ENCODE peak calls at places on chromosomes 7 and 10, in six cellular contexts. L is HTR-8/SVneo; W is NCI-H2081; E is substantia nigra; X is stimulated activated CD4-positive, alpha-beta T cell treated with anti-CD3 and anti-CD28 coated beads, Interleukin-4, amount 100 ng/mL, for 48 hours; J is amygdala. B is an unnamed sample.

GRCh38 chr10:11913184-11913641 is 90.1 kb downstream of the PROSER2 start:
- DNase-seq in L (no peak), W (no peak), E (no peak), X (no peak), J (no peak), B (no peak)

GRCh38 chr7:92988941-92989540 is 128.7 kb downstream of the SAMD9 start:
- DNase-seq in L (no peak), W (no peak), E (no peak), X (no peak), J (no peak), B (no peak)

GRCh38 chr7:20393021-20394015 is 62.6 kb downstream of the ITGB8 start:
- DNase-seq in L (no peak), W (no peak), E (no peak), X (no peak), J (no peak), B (no peak)

GRCh38 chr7:7201583-7202374 is 19.4 kb downstream of the C1GALT1 start:
- DNase-seq in L (no peak), W (peak; percentile 55), E (no peak), X (peak; percentile 4), J (no peak), B (no peak)

GRCh38 chr10:111486346-111486745 is 409.5 kb downstream of the ADRA2A start:
- DNase-seq in L (no peak), W (no peak), E (no peak), X (no peak), J (no peak), B (no peak)

GRCh38 chr7:22569586-22570321 is 69.8 kb upstream of the STEAP1B start:
- DNase-seq in L (no peak), W (no peak), E (no peak), X (no peak), J (no peak), B (no peak)

GRCh38 chr10:113096111-113097045 is 146.3 kb downstream of the TCF7L2 start:
- DNase-seq in L (no peak), W (no peak), E (no peak), X (no peak), J (no peak), B (no peak)

GRCh38 chr7:91512958-91513357 is 248.7 kb downstream of the FZD1 start:
- DNase-seq in L (no peak), W (no peak), E (no peak), X (no peak), J (no peak), B (no peak)

GRCh38 chr10:91036807-91037405 is 116.0 kb upstream of the ANKRD1 start:
- DNase-seq in L (no peak), W (no peak), E (no peak), X (no peak), J (no peak), B (no peak)

GRCh38 chr10:3213758-3214545 is 41.4 kb upstream of the PITRM1 start:
- DNase-seq in L (no peak), W (no peak), E (no peak), X (no peak), J (no peak), B (no peak)

GRCh38 chr10:11793762-11794479 is 29.2 kb upstream of the PROSER2 start:
- DNase-seq in L (peak; percentile 84), W (no peak), E (no peak), X (no peak), J (no peak), B (no peak)

GRCh38 chr10:111739160-111739712 is 444.3 kb downstream of the GPAM start:
- DNase-seq in L (no peak), W (no peak), E (no peak), X (no peak), J (no peak), B (no peak)

GRCh38 chr7:41916450-41916927 is 213.6 kb upstream of the INHBA start:
- DNase-seq in L (peak; percentile 78), W (no peak), E (no peak), X (no peak), J (no peak), B (no peak)

B was measured in NCI-H1436 treated with DMSO at 0.1 percent for 48 hours.